ENCODE peak calls at places on chromosomes 1 and 21, in ten cellular contexts. D, G, F, H, V, U, O, B, I and C are unnamed samples.

GRCh38 chr1:155909894-155910293 is 1.3 kb downstream of the RIT1 start:
- DNase-seq in F (no peak), H (no peak), D (no peak), O (peak), B (no peak), U (peak), V (peak), G (no peak), I (no peak), C (no peak)

GRCh38 chr1:232428781-232429530 is 201.0 kb downstream of the SIPA1L2 start:
- DNase-seq in V (peak), B (no peak), D (no peak), U (no peak), O (no peak), G (no peak), I (no peak), H (no peak), F (peak), C (no peak)

GRCh38 chr1:57137980-57138379 is 172.2 kb upstream of the C8B start:
- DNase-seq in B (no peak), F (no peak), G (no peak), V (no peak), D (no peak), I (no peak), H (no peak), O (no peak), U (no peak), C (no peak)

GRCh38 chr21:41764558-41765392 is 2.1 kb downstream of the RIPK4 start:
- DNase-seq in I (no peak), G (no peak), O (no peak), F (no peak), B (no peak), D (no peak), H (no peak), U (peak), V (no peak), C (peak)

GRCh38 chr1:160397651-160398050 is 2.7 kb upstream of the VANGL2 start:
- DNase-seq in H (no peak), G (no peak), B (no peak), O (no peak), V (no peak), D (no peak), U (no peak), F (no peak), I (no peak), C (no peak)

GRCh38 chr1:68959631-68960030 is 462.7 kb upstream of the DEPDC1 start:
- DNase-seq in G (no peak), U (no peak), I (no peak), F (no peak), V (no peak), D (no peak), B (no peak), H (no peak), O (no peak), C (no peak)

GRCh38 chr1:3000214-3000613 is 21.1 kb upstream of the ACTRT2 start:
- DNase-seq in B (no peak), V (no peak), G (no peak), F (no peak), U (no peak), I (no peak), D (no peak), H (no peak), O (no peak), C (no peak)

GRCh38 chr1:40989066-40989465 is 9.6 kb downstream of the CTPS1 start:
- DNase-seq in O (no peak), F (no peak), D (no peak), V (no peak), H (no peak), U (no peak), G (no peak), I (no peak), B (no peak), C (no peak)